ENCODE peak calls at places on chromosomes 4 and X, in ten cellular contexts. Y is CD14-positive monocyte, A is heart right ventricle, T is tibial artery, M is substantia nigra, S is NCI-H1092 treated with DMSO at 0.1 percent for 48 hours, J is EL, N is T-cell, P is left ventricle myocardium superior, E is spleen. C is an unnamed sample.
A peak's percentile ranks its signal among the peaks of the same experiment; 100 is the strongest.

GRCh38 chrX:2500681-2501151 is at the start of the genes DHRSX and ZBED1:
- DNase-seq in Y (no peak), A (peak; percentile 67), T (no peak), M (no peak), S (no peak), J (peak; percentile 31), N (peak; percentile 28), P (peak; percentile 75), E (peak; percentile 93), C (peak; percentile 21)

GRCh38 chrX:68842351-68842750 is 13.5 kb downstream of the EFNB1 start:
- DNase-seq in Y (no peak), A (no peak), T (no peak), M (no peak), S (no peak), J (no peak), N (no peak), P (no peak), E (no peak), C (no peak)

GRCh38 chrX:140971385-140971784 is 31.0 kb upstream of the SPANXB1 start:
- DNase-seq in Y (no peak), A (no peak), T (no peak), M (no peak), S (no peak), J (no peak), N (no peak), P (no peak), E (no peak), C (no peak)

GRCh38 chr4:48780867-48781219 is 764 bp upstream of the FRYL start:
- DNase-seq in Y (no peak), A (no peak), T (peak; percentile 34), M (peak; percentile 50), S (no peak), J (no peak), N (peak; percentile 16), P (no peak), E (no peak), C (peak; percentile 57)

GRCh38 chr4:13733817-13734216 is 106.3 kb upstream of the BOD1L1 start:
- DNase-seq in Y (no peak), A (no peak), T (no peak), M (no peak), S (no peak), J (no peak), N (no peak), P (no peak), E (no peak), C (peak; percentile 15)

GRCh38 chrX:104660092-104660491 is 94.1 kb downstream of the IL1RAPL2 start:
- DNase-seq in Y (no peak), A (no peak), T (no peak), M (no peak), S (no peak), J (no peak), N (no peak), P (no peak), E (no peak), C (no peak)

GRCh38 chr4:84814100-84814750 is 152.3 kb downstream of the WDFY3 start:
- DNase-seq in Y (peak; percentile 55), A (no peak), T (peak; percentile 48), M (no peak), S (no peak), J (peak; percentile 83), N (no peak), P (no peak), E (no peak), C (peak; percentile 75)

GRCh38 chr4:38164346-38164745 is 204.1 kb downstream of the PTTG2 start:
- DNase-seq in Y (no peak), A (no peak), T (no peak), M (no peak), S (no peak), J (no peak), N (no peak), P (no peak), E (no peak), C (no peak)

GRCh38 chr4:56637791-56638190 is 43.3 kb downstream of the HOPX start:
- DNase-seq in Y (no peak), A (no peak), T (no peak), M (no peak), S (no peak), J (no peak), N (no peak), P (no peak), E (no peak), C (peak; percentile 64)

GRCh38 chr4:147596976-147597375 is 20.2 kb upstream of the TMEM184C start:
- DNase-seq in Y (no peak), A (no peak), T (no peak), M (no peak), S (no peak), J (peak; percentile 92), N (no peak), P (no peak), E (no peak), C (peak; percentile 94)

GRCh38 chr4:22515145-22515887 is 550 bp downstream of the ADGRA3 start:
- DNase-seq in Y (no peak), A (peak; percentile 61), T (peak; percentile 67), M (peak; percentile 29), S (peak; percentile 73), J (peak; percentile 78), N (peak; percentile 7), P (peak; percentile 75), E (peak; percentile 81), C (peak; percentile 79)

C was measured in M059J.